ENCODE peak calls at places on chromosomes 6 and 20, in nine cellular contexts. E, A, Z, U, W, B, T, M and G are unnamed samples. For H3K9me3, the result is how much of the 10 kb centered on the place peaks cover.

GRCh38 chr6:156175971-156176421 is 601.2 kb upstream of the ARID1B start:
- DNase-seq in E (no peak), A (peak), Z (peak), U (peak), W (peak), B (peak), T (peak), M (no peak), G (no peak)

GRCh38 chr20:60237981-60238380 is 279.8 kb downstream of the CDH26 start:
- DNase-seq in E (no peak), A (no peak), Z (no peak), U (no peak), W (no peak), B (no peak), T (no peak), M (no peak), G (no peak)

GRCh38 chr6:142934599-142934998 is 10.4 kb downstream of the HIVEP2 start:
- DNase-seq in E (no peak), A (no peak), Z (no peak), U (no peak), W (no peak), B (no peak), T (no peak), M (no peak), G (no peak)

GRCh38 chr20:51106011-51106410 is 83.1 kb upstream of the KCNG1 start:
- DNase-seq in E (no peak), A (no peak), Z (no peak), U (peak), W (no peak), B (no peak), T (no peak), M (no peak), G (no peak)

GRCh38 chr20:57408536-57409233 is 17.5 kb downstream of the RBM38 start:
- DNase-seq in E (no peak), A (no peak), Z (no peak), U (no peak), W (no peak), B (peak), T (no peak), M (no peak), G (no peak)

GRCh38 chr6:44260011-44260410 is 2.7 kb upstream of the SLC35B2 start:
- DNase-seq in E (no peak), A (no peak), Z (no peak), U (no peak), W (no peak), B (peak), T (no peak), M (no peak), G (no peak)

GRCh38 chr6:22432060-22432459 is 135.2 kb upstream of the PRL start:
- DNase-seq in E (no peak), A (no peak), Z (no peak), U (no peak), W (no peak), B (no peak), T (no peak), M (no peak), G (no peak)

GRCh38 chr6:139308936-139309603 is 17.3 kb upstream of the TXLNB start:
- DNase-seq in E (peak), A (no peak), Z (no peak), U (no peak), W (no peak), B (no peak), T (no peak), M (peak), G (no peak)

GRCh38 chr20:46114449-46114848 is 3.7 kb upstream of the CD40 start:
- DNase-seq in E (no peak), A (no peak), Z (no peak), U (no peak), W (no peak), B (no peak), T (no peak), M (no peak), G (no peak)

GRCh38 chr6:30782425-30783014 is 38.2 kb upstream of the IER3 start:
- DNase-seq in E (peak), A (no peak), Z (no peak), U (no peak), W (peak), B (no peak), T (no peak), M (no peak), G (no peak)

GRCh38 chr20:18739785-18740184 is 73.8 kb upstream of the SCP2D1 start:
- DNase-seq in E (peak), A (no peak), Z (peak), U (peak), W (no peak), B (no peak), T (no peak), M (no peak), G (no peak)

GRCh38 chr20:41552295-41553068 is 65.7 kb downstream of the CHD6 start:
- DNase-seq in E (no peak), A (no peak), Z (no peak), U (no peak), W (no peak), B (no peak), T (no peak), M (no peak), G (no peak)
- H3K9me3 ChIP-seq in E (under half), A (under half), Z (under half), U (under half), W (under half), B (under half), T (under half), M (under half), G (under half)

GRCh38 chr6:16812993-16813392 is 51.7 kb upstream of the ATXN1 start:
- DNase-seq in E (no peak), A (no peak), Z (no peak), U (no peak), W (no peak), B (no peak), T (no peak), M (no peak), G (no peak)
- H3K9me3 ChIP-seq in E (under half), A (under half), Z (under half), U (under half), W (under half), B (under half), T (under half), M (under half), G (under half)

GRCh38 chr6:14386263-14386981 is 268.9 kb downstream of the CD83 start:
- DNase-seq in E (no peak), A (no peak), Z (no peak), U (no peak), W (no peak), B (no peak), T (no peak), M (no peak), G (no peak)
- H3K9me3 ChIP-seq in E (under half), A (under half), Z (under half), U (under half), W (under half), B (under half), T (under half), M (under half), G (under half)

GRCh38 chr6:169891421-169891820 is 140.0 kb downstream of the ERMARD start:
- DNase-seq in E (no peak), A (no peak), Z (no peak), U (no peak), W (no peak), B (no peak), T (no peak), M (no peak), G (no peak)
- H3K9me3 ChIP-seq in E (half or more), A (under half), Z (under half), U (under half), W (under half), B (under half), T (under half), M (under half), G (under half)

DNA sequence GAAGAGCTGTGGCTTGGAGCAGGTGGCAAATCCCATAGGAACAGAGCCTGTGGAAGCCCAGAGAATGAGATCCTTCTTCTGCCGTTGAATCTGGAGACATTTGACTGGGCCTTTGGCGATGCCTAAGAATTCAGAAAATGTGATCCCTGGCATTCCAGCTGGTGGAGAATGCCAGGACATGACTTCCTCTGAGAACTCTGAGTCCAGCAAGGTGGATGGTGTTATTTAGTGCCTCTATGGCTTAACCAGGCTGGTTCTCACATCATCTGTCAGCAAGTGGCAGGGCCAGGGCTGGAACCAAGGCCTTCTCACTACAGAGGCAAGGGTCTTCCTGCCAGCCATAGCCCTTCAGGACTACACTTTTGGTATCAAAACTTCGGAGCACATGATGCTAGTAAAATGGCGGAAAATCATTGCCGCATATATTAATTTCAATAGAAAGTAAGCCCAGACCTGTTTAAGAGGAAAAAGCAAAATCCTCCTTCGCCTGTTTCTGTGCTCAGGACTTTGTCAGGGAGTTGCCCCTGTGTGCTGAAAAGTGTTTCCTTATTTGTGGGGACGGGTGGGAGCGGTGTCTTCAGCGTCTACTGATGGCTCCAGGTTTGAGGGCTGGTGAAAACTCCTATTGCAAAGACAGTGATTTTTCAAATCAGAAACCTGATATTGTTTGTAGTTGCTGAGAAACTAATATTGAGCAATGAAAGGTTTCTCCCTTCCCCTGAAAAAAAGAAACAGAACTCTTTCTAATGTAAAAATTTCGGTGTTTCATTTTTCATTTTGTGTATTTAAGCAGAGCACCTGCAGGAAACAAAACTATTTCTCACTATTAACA is 23.9 kb downstream of the DUSP22 start:
- DNase-seq in E (no peak), A (no peak), Z (no peak), U (no peak), W (no peak), B (no peak), T (no peak), M (no peak), G (no peak)
- H3K9me3 ChIP-seq in E (under half), A (under half), Z (under half), U (under half), W (under half), B (under half), T (under half), M (under half), G (under half)

DNA sequence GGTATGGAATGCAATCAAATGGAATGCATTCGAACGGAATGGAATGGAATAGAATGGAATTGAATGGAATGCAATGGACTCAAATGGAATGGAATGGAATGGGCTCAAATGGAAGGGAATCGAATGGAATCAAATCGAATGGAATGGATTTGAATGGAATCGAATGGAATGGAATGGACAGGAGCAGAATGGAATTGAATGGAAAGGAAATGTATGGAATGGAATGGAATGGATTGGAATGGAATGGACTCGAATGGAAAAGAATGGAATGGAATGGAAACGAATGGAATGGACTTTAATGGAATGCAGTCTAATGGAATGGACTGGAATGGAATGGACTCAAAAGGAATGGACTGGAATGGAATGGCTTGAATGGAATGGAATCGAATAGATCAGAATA is 18.3 kb upstream of the DEFB115 start:
- DNase-seq in E (no peak), A (no peak), Z (no peak), U (no peak), W (no peak), B (no peak), T (no peak), M (no peak), G (no peak)
- H3K9me3 ChIP-seq in E (under half), A (half or more), Z (under half), U (under half), W (under half), B (under half), T (half or more), M (under half), G (under half)

GRCh38 chr6:7216941-7217621 is 95.9 kb downstream of the SSR1 start:
- DNase-seq in E (no peak), A (peak), Z (no peak), U (no peak), W (no peak), B (peak), T (no peak), M (no peak), G (no peak)

GRCh38 chr6:7214400-7214940 is 98.5 kb downstream of the SSR1 start:
- DNase-seq in E (no peak), A (no peak), Z (peak), U (no peak), W (no peak), B (peak), T (no peak), M (no peak), G (no peak)

GRCh38 chr6:7213416-7213815 is 99.6 kb downstream of the SSR1 start:
- DNase-seq in E (no peak), A (no peak), Z (no peak), U (no peak), W (no peak), B (no peak), T (no peak), M (no peak), G (no peak)

GRCh38 chr6:7215140-7215539 is 97.9 kb downstream of the SSR1 start:
- DNase-seq in E (peak), A (no peak), Z (no peak), U (no peak), W (no peak), B (no peak), T (no peak), M (no peak), G (no peak)

GRCh38 chr6:7215798-7216231 is 97.2 kb downstream of the SSR1 start:
- DNase-seq in E (no peak), A (no peak), Z (no peak), U (no peak), W (no peak), B (no peak), T (no peak), M (no peak), G (no peak)
- H3K9me3 ChIP-seq in E (under half), A (under half), Z (under half), U (under half), W (under half), B (under half), T (under half), M (under half), G (under half)

GRCh38 chr20:52667358-52667757 is 304.8 kb upstream of the TSHZ2 start:
- DNase-seq in E (no peak), A (no peak), Z (no peak), U (no peak), W (no peak), B (no peak), T (no peak), M (no peak), G (no peak)

GRCh38 chr20:52665441-52665840 is 306.7 kb upstream of the TSHZ2 start:
- DNase-seq in E (no peak), A (no peak), Z (no peak), U (no peak), W (no peak), B (no peak), T (no peak), M (no peak), G (no peak)
- H3K9me3 ChIP-seq in E (under half), A (under half), Z (under half), U (under half), W (under half), B (under half), T (under half), M (under half), G (under half)

GRCh38 chr6:164812706-164813105 is 496.7 kb downstream of the C6orf118 start:
- DNase-seq in E (no peak), A (no peak), Z (no peak), U (no peak), W (no peak), B (no peak), T (no peak), M (no peak), G (no peak)

GRCh38 chr6:164817662-164818061 is 491.7 kb downstream of the C6orf118 start:
- DNase-seq in E (no peak), A (no peak), Z (no peak), U (no peak), W (no peak), B (no peak), T (no peak), M (no peak), G (no peak)
- H3K9me3 ChIP-seq in E (under half), A (under half), Z (under half), U (under half), W (under half), B (under half), T (under half), M (under half), G (under half)